ENCODE peak calls at places on chromosomes 1 and 21, in four cellular contexts. F is uterus, Z is IMR-90, M is colonic mucosa. P is an unnamed sample. For H3K4me1 and H3K36me3, the result is how much of the 10 kb centered on the place peaks cover.

GRCh38 chr21:39330001-39330400 is 16.6 kb upstream of the BRWD1 start:
- DNase-seq in F (no peak), Z (no peak), M (no peak), P (no peak)

GRCh38 chr1:80657048-80657653 is 1143.6 kb upstream of the ADGRL2 start:
- DNase-seq in Z (no peak), F (no peak), M (no peak), P (no peak)

GRCh38 chr21:16992448-16992847 is 520.4 kb upstream of the CXADR start:
- DNase-seq in Z (no peak), F (no peak), M (no peak), P (no peak)

GRCh38 chr21:43782741-43783700 is 6.4 kb upstream of the RRP1 start:
- DNase-seq in Z (no peak), M (no peak), F (no peak), P (no peak)

GRCh38 chr1:18879791-18880309 is 20.4 kb upstream of the TAS1R2 start:
- DNase-seq in Z (no peak), F (no peak), M (no peak), P (no peak)

GRCh38 chr1:212432706-212433576 is at the start of gene NENF:
- DNase-seq in M (peak), F (peak), Z (peak), P (peak)

GRCh38 chr1:30877205-30877912 is 31.2 kb downstream of the SDC3 start:
- DNase-seq in Z (peak), M (peak), F (peak), P (peak)

GRCh38 chr1:18651727-18652126 is 21.1 kb downstream of the PAX7 start:
- DNase-seq in M (no peak), Z (no peak), F (no peak), P (no peak)

GRCh38 chr1:50681931-50682330 is 258.7 kb upstream of the DMRTA2 start:
- DNase-seq in F (no peak), M (no peak), Z (peak), P (no peak)

GRCh38 chr1:29685387-29685786 is 449.1 kb downstream of the PTPRU start:
- DNase-seq in Z (no peak), F (no peak), M (no peak), P (no peak)

GRCh38 chr1:106814418-106814817 is 242.1 kb upstream of the PRMT6 start:
- DNase-seq in M (no peak), Z (no peak), F (no peak), P (no peak)

GRCh38 chr1:21329209-21329844 is 39.1 kb upstream of the ECE1 start:
- DNase-seq in F (no peak), M (peak), Z (no peak), P (no peak)

GRCh38 chr1:61480273-61480672 is 244.7 kb downstream of the TM2D1 start:
- DNase-seq in Z (no peak), F (no peak), M (no peak), P (no peak)

GRCh38 chr1:17633654-17634053 is 94.2 kb downstream of the ARHGEF10L start:
- DNase-seq in Z (peak), F (no peak), M (no peak), P (peak)

GRCh38 chr1:100538935-100539835 is 1.2 kb downstream of the GPR88 start:
- DNase-seq in Z (peak), F (no peak), M (no peak), P (peak)

GRCh38 chr21:35249636-35250035 is 200.5 kb upstream of the RUNX1 start:
- DNase-seq in M (no peak), Z (no peak), F (no peak), P (no peak)

GRCh38 chr1:209368864-209369598 is 214.5 kb upstream of the CAMK1G start:
- DNase-seq in F (peak), Z (peak), M (no peak), P (no peak)

GRCh38 chr1:40567819-40568218 is 36.4 kb downstream of the ZNF684 start:
- DNase-seq in M (no peak), Z (no peak), F (no peak), P (no peak)

GRCh38 chr1:44543816-44544185 is 130.5 kb downstream of the TMEM53 start:
- DNase-seq in M (no peak), F (no peak), Z (no peak), P (peak)

GRCh38 chr1:204685236-204686006 is at the start of gene LRRN2:
- DNase-seq in F (peak), Z (no peak), M (peak), P (no peak)

GRCh38 chr1:101438359-101438758 is 201.5 kb downstream of the S1PR1 start:
- DNase-seq in M (no peak), Z (peak), F (no peak), P (no peak)

GRCh38 chr1:54094001-54094729 is 40.8 kb downstream of the TCEANC2 start:
- DNase-seq in Z (no peak), F (no peak), M (peak), P (no peak)

GRCh38 chr1:241266121-241266520 is 90.9 kb downstream of the RGS7 start:
- DNase-seq in Z (no peak), M (no peak), F (no peak), P (no peak)

GRCh38 chr1:240611619-240612490 is at the start of gene GREM2:
- DNase-seq in M (peak), F (peak), Z (peak), P (peak)

GRCh38 chr1:15573477-15573876 is 11.4 kb downstream of the AGMAT start:
- DNase-seq in Z (peak), M (no peak), F (no peak), P (peak)

GRCh38 chr1:34786521-34787325 is 5.7 kb downstream of the GJB3 start:
- DNase-seq in Z (peak), F (peak), M (peak), P (peak)

GRCh38 chr1:84257617-84258016 is 43.9 kb upstream of the SAMD13 start:
- DNase-seq in F (no peak), Z (peak), M (no peak), P (no peak)

GRCh38 chr1:38029081-38029681 is 16.6 kb downstream of the UTP11 start:
- DNase-seq in Z (no peak), F (peak), M (no peak), P (no peak)

GRCh38 chr1:176693697-176694329 is 230.8 kb downstream of the PAPPA2 start:
- DNase-seq in M (no peak), Z (peak), F (no peak), P (no peak)

GRCh38 chr1:76408303-76408702 is 333.8 kb downstream of the ST6GALNAC3 start:
- DNase-seq in F (no peak), Z (no peak), M (no peak), P (no peak)

GRCh38 chr1:227901906-227902640 is 45.7 kb downstream of the WNT9A start:
- DNase-seq in M (no peak), F (no peak), Z (peak), P (peak)

GRCh38 chr21:41197582-41197981 is 29.6 kb downstream of the BACE2 start:
- DNase-seq in F (no peak), M (no peak), Z (no peak), P (no peak)

GRCh38 chr1:191575180-191575579 is 583.1 kb upstream of the RGS18 start:
- DNase-seq in F (no peak), Z (peak), M (no peak), P (no peak)

GRCh38 chr1:52360595-52360968 is 5.4 kb downstream of the CC2D1B start:
- DNase-seq in Z (no peak), F (no peak), M (no peak), P (no peak)

GRCh38 chr1:39988618-39989343 is 33.8 kb downstream of the MFSD2A start:
- DNase-seq in Z (peak), M (no peak), F (no peak), P (no peak)

GRCh38 chr1:228450200-228450599 is 33.5 kb upstream of the TRIM17 start:
- DNase-seq in Z (no peak), F (no peak), M (no peak), P (peak)

GRCh38 chr1:232725303-232726047 is 79.7 kb upstream of the MAP10 start:
- DNase-seq in Z (no peak), M (no peak), F (no peak), P (no peak)

GRCh38 chr1:224505454-224506093 is 71.0 kb upstream of the WDR26 start:
- DNase-seq in Z (no peak), F (no peak), M (no peak), P (no peak)

GRCh38 chr1:41484881-41485280 is 398 bp upstream of the EDN2 start:
- DNase-seq in F (peak), Z (no peak), M (no peak), P (no peak)

GRCh38 chr1:10794724-10795304 is 1.6 kb downstream of the CASZ1 start:
- DNase-seq in F (no peak), Z (no peak), M (peak), P (no peak)

GRCh38 chr1:10791117-10791951 is 5.1 kb downstream of the CASZ1 start:
- DNase-seq in M (no peak), F (no peak), Z (no peak), P (no peak)

GRCh38 chr1:10795305-10796021 is 983 bp downstream of the CASZ1 start:
- DNase-seq in Z (no peak), F (no peak), M (peak), P (no peak)

GRCh38 chr1:10790155-10790707 is 6.2 kb downstream of the CASZ1 start:
- DNase-seq in Z (no peak), F (no peak), M (no peak), P (no peak)

GRCh38 chr1:10793129-10793651 is 3.3 kb downstream of the CASZ1 start:
- DNase-seq in F (no peak), M (peak), Z (no peak), P (no peak)
- H3K4me1 ChIP-seq in F (under half), M (under half), Z (under half), P (under half)

GRCh38 chr1:62536865-62537264 is 60.5 kb upstream of the ANGPTL3 start:
- DNase-seq in Z (no peak), F (no peak), M (no peak), P (no peak)
- H3K36me3 ChIP-seq in Z (under half), F (under half), M (under half), P (under half)

GRCh38 chr1:88504601-88505000 is 179.5 kb upstream of the PKN2 start:
- DNase-seq in F (no peak), M (no peak), Z (no peak), P (no peak)

GRCh38 chr1:88509369-88509768 is 174.7 kb upstream of the PKN2 start:
- DNase-seq in F (no peak), M (no peak), Z (peak), P (no peak)

GRCh38 chr1:88502814-88503339 is 181.2 kb upstream of the PKN2 start:
- DNase-seq in Z (no peak), M (no peak), F (no peak), P (no peak)

GRCh38 chr1:88503656-88504055 is 180.4 kb upstream of the PKN2 start:
- DNase-seq in Z (no peak), F (no peak), M (no peak), P (no peak)
- H3K27ac ChIP-seq in Z (no peak), F (no peak), M (no peak), P (no peak)

GRCh38 chr1:198171667-198172294 is 15.0 kb downstream of the NEK7 start:
- DNase-seq in M (no peak), F (no peak), Z (no peak), P (no peak)
- H3K4me1 ChIP-seq in M (under half), F (under half), Z (under half), P (under half)

GRCh38 chr1:244852694-244853093 is 11.6 kb downstream of the HNRNPU start:
- DNase-seq in M (no peak), F (no peak), Z (no peak), P (no peak)

GRCh38 chr1:244850099-244850852 is 14.1 kb downstream of the HNRNPU start:
- DNase-seq in Z (no peak), F (no peak), M (no peak), P (no peak)

GRCh38 chr1:244849189-244849866 is 13.9 kb downstream of the COX20 start:
- DNase-seq in M (no peak), F (no peak), Z (no peak), P (no peak)

GRCh38 chr1:244850896-244851295 is 13.4 kb downstream of the HNRNPU start:
- DNase-seq in F (no peak), M (no peak), Z (no peak), P (no peak)

DNA sequence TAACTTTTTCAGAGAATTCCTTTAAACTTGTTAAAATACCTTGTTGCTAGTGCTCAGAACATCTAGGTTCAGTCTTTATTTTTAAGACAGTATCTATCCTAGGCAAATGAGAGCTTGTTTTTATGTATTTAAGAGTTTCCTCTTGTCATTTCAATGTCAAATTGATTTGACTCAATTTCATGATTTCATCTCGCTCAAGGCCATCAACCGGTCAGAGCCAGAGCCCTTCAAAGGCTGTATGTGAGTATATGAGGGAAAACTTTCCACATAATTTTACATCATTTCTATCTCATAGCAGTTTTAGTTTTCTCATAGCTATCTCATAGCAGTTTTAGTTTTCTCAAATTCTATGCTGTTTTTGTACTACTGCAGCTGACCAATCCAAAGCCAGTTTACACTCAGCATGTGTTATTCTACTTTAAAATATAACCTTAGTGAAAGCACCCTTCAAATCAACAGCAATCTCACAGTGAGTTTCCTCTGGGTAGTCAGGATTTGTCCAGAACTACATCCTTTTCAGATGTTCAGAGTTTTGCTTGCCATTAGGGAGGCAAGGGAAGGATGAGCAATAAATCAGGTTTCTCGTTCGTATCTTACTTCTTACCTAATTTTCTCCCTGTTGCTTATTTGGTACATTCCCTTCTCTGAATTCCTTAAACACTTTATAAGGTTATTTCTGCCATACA is 12.7 kb downstream of the HNRNPU start:
- DNase-seq in M (no peak), Z (no peak), F (no peak), P (no peak)
- H3K36me3 ChIP-seq in M (under half), Z (under half), F (under half), P (under half)

GRCh38 chr1:11334261-11334804 is 61.3 kb downstream of the UBIAD1 start:
- DNase-seq in Z (no peak), M (no peak), F (no peak), P (no peak)

GRCh38 chr1:11331036-11331765 is 58.2 kb downstream of the UBIAD1 start:
- DNase-seq in Z (no peak), M (no peak), F (no peak), P (no peak)

GRCh38 chr1:11331874-11332546 is 59.0 kb downstream of the UBIAD1 start:
- DNase-seq in M (no peak), F (no peak), Z (no peak), P (no peak)

GRCh38 chr1:11333631-11334030 is 60.6 kb downstream of the UBIAD1 start:
- DNase-seq in M (no peak), Z (no peak), F (no peak), P (no peak)

GRCh38 chr1:11330411-11330810 is 57.4 kb downstream of the UBIAD1 start:
- DNase-seq in F (no peak), M (no peak), Z (no peak), P (no peak)
- H3K27ac ChIP-seq in F (no peak), M (no peak), Z (no peak), P (no peak)

GRCh38 chr1:27569088-27569459 is 34.9 kb downstream of the AHDC1 start:
- DNase-seq in Z (no peak), F (no peak), M (no peak), P (no peak)

GRCh38 chr1:27566462-27567182 is 37.3 kb downstream of the AHDC1 start:
- DNase-seq in Z (no peak), M (no peak), F (peak), P (no peak)

GRCh38 chr1:27568247-27569087 is 35.5 kb downstream of the AHDC1 start:
- DNase-seq in Z (peak), F (peak), M (peak), P (peak)

GRCh38 chr1:27567183-27567526 is 36.8 kb downstream of the AHDC1 start:
- DNase-seq in F (peak), Z (no peak), M (no peak), P (no peak)

GRCh38 chr1:27567931-27568246 is 36.1 kb downstream of the AHDC1 start:
- DNase-seq in M (no peak), F (no peak), Z (no peak), P (no peak)
- H3K4me1 ChIP-seq in M (under half), F (half or more), Z (half or more), P (under half)

P was measured in aorta.